ENCODE peak calls at places on chromosomes 12 and 14, in nine cellular contexts. N is mucosa of descending colon; B is fibroblast of lung; K is cardiac muscle cell; H is transverse colon; L is thyroid gland; W is PC-3; I is CD4-positive, alpha-beta T cell; Q is WERI-Rb-1. G is an unnamed sample.

GRCh38 chr12:97277030-97277429 is 185.6 kb upstream of the RMST start:
- DNase-seq in W (no peak), K (no peak), I (no peak), N (no peak), L (no peak), B (no peak), Q (no peak), H (no peak), G (no peak)

GRCh38 chr12:67355428-67356385 is 86.5 kb downstream of the CAND1 start:
- DNase-seq in N (no peak), W (peak), L (peak), H (no peak), B (peak), I (no peak), Q (peak), K (peak), G (peak)

GRCh38 chr12:47754881-47755280 is 3.8 kb downstream of the RAPGEF3 start:
- DNase-seq in H (peak), N (peak), Q (no peak), L (peak), W (peak), K (no peak), B (no peak), I (no peak), G (no peak)

GRCh38 chr12:12716151-12716844 is 870 bp upstream of the CDKN1B start:
- DNase-seq in I (no peak), Q (no peak), B (peak), L (peak), N (no peak), H (no peak), W (peak), K (no peak), G (no peak)

GRCh38 chr12:90543393-90543792 is 411.6 kb downstream of the CCER1 start:
- DNase-seq in K (no peak), Q (no peak), W (peak), L (no peak), B (peak), N (no peak), I (no peak), H (no peak), G (no peak)

GRCh38 chr14:90276627-90277367 is 20.4 kb downstream of the PSMC1 start:
- DNase-seq in L (no peak), K (no peak), B (peak), Q (no peak), I (no peak), W (peak), H (no peak), N (no peak), G (no peak)

GRCh38 chr14:22567437-22567836 is 21.6 kb downstream of the DAD1 start:
- DNase-seq in Q (no peak), K (no peak), I (no peak), H (no peak), W (no peak), N (no peak), B (no peak), L (no peak), G (no peak)

GRCh38 chr14:78010688-78011087 is 159.5 kb upstream of the NRXN3 start:
- DNase-seq in Q (no peak), K (no peak), N (no peak), I (no peak), L (peak), W (peak), H (no peak), B (peak), G (no peak)

GRCh38 chr14:40336846-40337245 is 904.6 kb upstream of the FBXO33 start:
- DNase-seq in N (no peak), I (no peak), W (no peak), L (no peak), K (no peak), Q (no peak), H (no peak), B (no peak), G (no peak)

GRCh38 chr14:89201645-89202044 is 215.4 kb downstream of the FOXN3 start:
- DNase-seq in K (no peak), I (no peak), N (no peak), L (no peak), H (no peak), W (no peak), B (no peak), Q (no peak), G (no peak)

GRCh38 chr12:93741741-93742085 is 64.5 kb downstream of the CRADD start:
- DNase-seq in I (no peak), L (peak), B (peak), Q (no peak), W (peak), K (peak), H (no peak), N (no peak), G (peak)

GRCh38 chr14:22691171-22691570 is 47.0 kb upstream of the OR6J1 start:
- DNase-seq in K (no peak), I (no peak), H (no peak), Q (no peak), B (peak), W (peak), L (no peak), N (no peak), G (no peak)

GRCh38 chr14:55777867-55778266 is 197.9 kb downstream of the KTN1 start:
- DNase-seq in N (no peak), H (no peak), K (no peak), I (no peak), W (no peak), B (no peak), Q (no peak), L (no peak), G (no peak)

GRCh38 chr14:81991998-81992397 is 458.3 kb upstream of the SEL1L start:
- DNase-seq in H (no peak), K (no peak), L (no peak), I (no peak), W (peak), B (no peak), Q (no peak), N (no peak), G (no peak)

GRCh38 chr14:106790189-106791036 is 1264.0 kb downstream of the TMEM121 start:
- DNase-seq in H (peak), N (peak), Q (peak), K (no peak), B (no peak), W (peak), L (peak), I (peak), G (peak)

GRCh38 chr14:96156804-96157760 is 47.6 kb upstream of the BDKRB2 start:
- DNase-seq in N (no peak), B (no peak), Q (peak), W (no peak), K (no peak), L (no peak), H (no peak), I (no peak), G (no peak)

GRCh38 chr12:119179335-119180021 is 747 bp downstream of the HSPB8 start:
- DNase-seq in B (peak), L (peak), I (no peak), W (peak), H (no peak), Q (no peak), N (peak), K (peak), G (peak)

GRCh38 chr14:52154992-52155655 is 86.3 kb upstream of the NID2 start:
- DNase-seq in Q (no peak), N (no peak), W (no peak), H (no peak), K (no peak), B (no peak), I (no peak), L (no peak), G (no peak)

GRCh38 chr14:71604231-71604630 is 328.0 kb upstream of the RGS6 start:
- DNase-seq in L (no peak), K (no peak), W (no peak), N (no peak), H (no peak), Q (no peak), B (no peak), I (no peak), G (no peak)

GRCh38 chr14:89399594-89400068 is 17.4 kb downstream of the FOXN3 start:
- DNase-seq in I (no peak), H (no peak), L (peak), N (no peak), B (peak), W (no peak), K (peak), Q (peak), G (peak)

GRCh38 chr14:75232597-75232996 is 46.0 kb upstream of the FOS start:
- DNase-seq in W (no peak), Q (no peak), K (no peak), N (no peak), L (no peak), H (no peak), I (peak), B (no peak), G (no peak)

GRCh38 chr12:64270411-64270810 is 48.3 kb upstream of the KICS2 start:
- DNase-seq in W (no peak), H (no peak), K (no peak), B (no peak), L (no peak), N (no peak), I (no peak), Q (no peak), G (no peak)

GRCh38 chr12:64278421-64278820 is 56.3 kb upstream of the KICS2 start:
- DNase-seq in I (no peak), Q (no peak), K (no peak), L (no peak), W (no peak), H (no peak), B (no peak), N (no peak), G (no peak)

GRCh38 chr12:64269161-64269560 is 47.1 kb upstream of the KICS2 start:
- DNase-seq in Q (no peak), H (no peak), N (no peak), W (no peak), B (no peak), L (peak), I (no peak), K (peak), G (no peak)

GRCh38 chr12:64268409-64268808 is 46.3 kb upstream of the KICS2 start:
- DNase-seq in N (no peak), K (no peak), H (no peak), L (no peak), I (no peak), Q (no peak), B (no peak), W (no peak), G (no peak)

DNA sequence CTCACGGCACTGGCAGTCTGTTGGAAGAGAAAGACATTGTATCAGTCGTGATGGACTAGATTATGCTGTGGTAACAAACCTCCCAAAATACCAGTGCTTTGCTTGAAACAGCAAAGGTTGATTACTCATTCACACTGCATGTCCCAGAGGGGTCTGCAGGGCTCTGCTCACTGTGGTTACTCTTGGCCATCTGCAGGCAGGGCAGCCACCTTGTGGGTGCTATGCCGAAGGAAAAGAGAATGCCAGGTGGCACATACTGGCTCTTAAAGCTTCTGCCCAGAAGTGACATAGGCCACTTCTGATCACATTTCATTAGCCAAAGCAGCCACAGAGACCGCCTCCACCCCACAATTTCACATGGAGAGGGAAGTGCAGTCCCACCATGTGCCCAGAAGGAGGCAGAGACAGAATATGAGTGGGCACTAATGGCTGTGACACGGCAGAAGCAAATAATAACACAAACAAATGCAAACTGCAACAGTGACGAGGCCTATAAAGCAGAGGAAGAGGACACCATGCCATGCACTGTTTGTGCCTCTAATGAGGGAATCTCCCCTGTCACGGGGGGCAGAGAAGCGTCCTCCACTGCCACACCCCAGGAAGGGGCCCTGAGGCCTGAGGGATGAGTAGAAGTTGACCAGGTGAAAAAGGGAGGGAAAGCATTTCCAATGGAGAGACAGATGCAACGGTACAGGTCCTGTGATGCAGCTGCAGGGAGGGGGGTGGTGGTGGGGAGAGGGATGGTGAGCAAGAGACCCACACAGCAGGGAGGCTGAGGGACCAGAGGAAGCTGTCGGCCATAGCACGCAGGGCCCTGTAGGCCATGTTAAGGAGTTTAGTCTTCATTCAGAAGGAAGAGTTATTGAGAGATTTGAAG is 51.7 kb upstream of the KICS2 start:
- DNase-seq in L (no peak), I (peak), N (no peak), H (peak), K (no peak), B (no peak), W (peak), Q (peak), G (peak)
- TF ChIP-seq CTCF in L (no peak), I (peak), N (no peak), H (no peak), K (peak), B (peak), W (peak), Q (peak), G (peak)

DNA sequence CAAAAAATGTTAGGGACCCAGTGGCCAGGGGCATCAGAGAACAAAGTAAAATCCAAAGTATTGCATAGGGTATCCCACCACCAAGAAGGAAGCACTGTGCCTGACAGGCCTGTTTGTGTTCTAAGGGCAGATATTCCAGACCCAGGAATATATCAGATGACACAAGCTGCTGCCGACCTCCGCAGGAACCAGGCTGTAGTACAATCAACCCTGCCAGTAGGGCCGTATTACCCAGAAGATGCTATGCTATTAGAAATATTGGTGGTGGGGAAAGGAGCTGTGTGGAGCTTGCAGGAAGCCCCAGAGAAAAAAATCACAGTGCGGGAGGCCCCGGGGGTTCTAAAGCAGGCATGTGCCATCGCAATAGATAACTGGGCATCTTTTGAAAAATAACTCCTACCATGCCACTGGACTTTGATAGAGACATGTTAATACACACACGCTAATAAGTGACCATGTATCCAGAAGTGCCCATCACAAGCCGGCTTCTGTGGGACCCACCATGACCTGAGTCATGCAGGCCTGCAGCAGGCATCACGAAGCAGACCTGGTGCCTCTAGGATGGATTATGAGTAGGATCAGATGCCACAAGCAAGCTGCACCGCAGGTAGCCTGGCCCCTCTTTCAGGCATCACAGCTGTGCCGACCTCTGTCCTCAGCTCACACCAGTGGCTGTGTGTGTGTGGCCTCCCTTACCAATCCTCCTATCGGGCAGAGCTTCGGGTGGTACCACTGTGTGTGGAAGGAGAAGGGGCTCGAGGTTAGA is 242.7 kb downstream of the BCL11B start:
- DNase-seq in L (no peak), H (no peak), N (no peak), I (no peak), K (no peak), B (no peak), W (no peak), Q (no peak), G (no peak)
- TF ChIP-seq CTCF in L (no peak), H (no peak), N (no peak), I (no peak), K (no peak), B (no peak), W (no peak), Q (no peak), G (no peak)

GRCh38 chr12:109766251-109766778 is 52.7 kb downstream of the FAM222A start:
- DNase-seq in K (no peak), N (no peak), H (no peak), I (no peak), L (no peak), Q (peak), B (no peak), W (no peak), G (no peak)
- TF ChIP-seq CTCF in K (no peak), N (no peak), H (no peak), I (no peak), L (no peak), Q (no peak), B (no peak), W (no peak), G (no peak)

GRCh38 chr14:99899578-99900178 is 106.5 kb downstream of the EML1 start:
- DNase-seq in I (no peak), B (peak), K (peak), L (no peak), Q (no peak), W (peak), N (no peak), H (no peak), G (no peak)
- TF ChIP-seq CTCF in I (peak), B (peak), K (peak), L (peak), Q (no peak), W (peak), N (peak), H (peak), G (peak)

GRCh38 chr12:80064951-80065350 is 34.4 kb upstream of the OTOGL start:
- DNase-seq in W (no peak), K (no peak), H (no peak), B (no peak), L (no peak), Q (no peak), N (no peak), I (no peak), G (no peak)

GRCh38 chr12:80064269-80064668 is 35.1 kb upstream of the OTOGL start:
- DNase-seq in L (no peak), B (peak), I (no peak), H (no peak), W (no peak), N (no peak), K (no peak), Q (no peak), G (no peak)

GRCh38 chr12:80068173-80068572 is 31.2 kb upstream of the OTOGL start:
- DNase-seq in I (no peak), L (no peak), K (no peak), B (no peak), N (no peak), W (no peak), Q (peak), H (no peak), G (no peak)
- TF ChIP-seq CTCF in I (no peak), L (no peak), K (no peak), B (no peak), N (no peak), W (peak), Q (peak), H (no peak), G (no peak)

DNA sequence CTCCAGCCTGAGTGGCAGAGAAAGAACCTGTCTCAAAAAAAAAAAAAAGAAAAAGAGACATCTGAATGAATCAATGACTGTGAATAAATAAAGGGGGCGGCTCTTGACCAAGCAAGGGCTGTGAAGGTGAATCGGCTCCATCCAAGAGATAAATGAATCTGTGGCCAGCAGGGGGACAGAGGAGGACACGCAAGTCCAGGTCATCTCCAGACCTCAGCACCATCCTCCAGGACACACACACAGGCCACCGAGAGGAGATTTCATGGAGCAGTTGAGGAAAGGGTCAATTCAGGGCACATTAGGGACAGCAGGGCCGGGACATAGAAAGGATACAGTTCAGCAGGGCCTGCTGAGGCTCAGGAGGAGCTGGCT is 21.6 kb downstream of the TRPV4 start:
- DNase-seq in N (no peak), Q (peak), L (no peak), I (no peak), B (no peak), W (no peak), K (no peak), H (no peak), G (no peak)
- TF ChIP-seq CTCF in N (no peak), Q (peak), L (no peak), I (no peak), B (no peak), W (peak), K (no peak), H (no peak), G (no peak)

G was measured in nephron progenitor cell.